ENCODE peak calls at places on chromosomes 12 and 14, in six cellular contexts. Y is CD4-positive, alpha-beta memory T cell; P is kidney epithelial cell; B is HAP-1; V is GM12865; S is BJ. O is an unnamed sample.

GRCh38 chr12:1681493-1681807 is 9.4 kb upstream of the ADIPOR2 start:
- DNase-seq in Y (no peak), B (no peak), V (no peak), P (no peak), S (no peak), O (no peak)

GRCh38 chr14:76541594-76542219 is 165.8 kb downstream of the ESRRB start:
- DNase-seq in P (no peak), Y (no peak), S (no peak), B (no peak), V (no peak), O (no peak)

GRCh38 chr12:115370650-115371049 is 686.7 kb upstream of the TBX3 start:
- DNase-seq in Y (no peak), V (no peak), B (no peak), P (no peak), S (no peak), O (no peak)

GRCh38 chr12:57522887-57523705 is 472 bp downstream of the MBD6 start:
- DNase-seq in B (peak), Y (no peak), V (peak), S (no peak), P (no peak), O (no peak)

GRCh38 chr12:62618948-62619347 is 152.3 kb downstream of the MON2 start:
- DNase-seq in B (peak), Y (no peak), P (no peak), V (no peak), S (no peak), O (no peak)

GRCh38 chr14:98140862-98141261 is 1131.1 kb downstream of the BCL11B start:
- DNase-seq in P (no peak), Y (no peak), S (no peak), B (no peak), V (no peak), O (no peak)

GRCh38 chr12:911191-911826 is 38.2 kb downstream of the RAD52 start:
- DNase-seq in S (no peak), B (no peak), V (no peak), Y (no peak), P (no peak), O (no peak)

GRCh38 chr12:53048780-53049401 is 974 bp upstream of the TNS2 start:
- DNase-seq in P (no peak), B (peak), S (no peak), V (no peak), Y (no peak), O (no peak)

GRCh38 chr14:68780358-68781160 is 12.3 kb downstream of the ZFP36L1 start:
- DNase-seq in Y (no peak), V (no peak), P (no peak), B (no peak), S (no peak), O (no peak)

GRCh38 chr12:121038861-121039654 is at the start of gene OASL:
- DNase-seq in Y (peak), S (no peak), B (no peak), V (peak), P (no peak), O (no peak)

GRCh38 chr14:56304456-56304855 is 186.2 kb downstream of the PELI2 start:
- DNase-seq in B (no peak), P (no peak), Y (no peak), S (no peak), V (no peak), O (no peak)

GRCh38 chr14:51283402-51283825 is 43.4 kb downstream of the TMX1 start:
- DNase-seq in B (peak), S (peak), Y (peak), P (peak), V (peak), O (peak)

GRCh38 chr12:27303139-27304111 is 29.2 kb upstream of the BMAL2 start:
- DNase-seq in S (no peak), V (no peak), P (no peak), Y (no peak), B (no peak), O (no peak)

GRCh38 chr12:108457006-108457733 is 57.9 kb upstream of the FICD start:
- DNase-seq in S (no peak), V (peak), Y (peak), B (peak), P (no peak), O (peak)

GRCh38 chr14:80358112-80358511 is 146.8 kb upstream of the DIO2 start:
- DNase-seq in P (no peak), V (no peak), Y (no peak), B (no peak), S (no peak), O (no peak)

GRCh38 chr14:75800792-75801191 is 139.7 kb downstream of the TTLL5 start:
- DNase-seq in V (no peak), B (no peak), S (no peak), P (no peak), Y (no peak), O (no peak)

GRCh38 chr12:68622250-68622649 is 11.6 kb downstream of the RAP1B start:
- DNase-seq in B (no peak), Y (no peak), P (no peak), V (no peak), S (no peak), O (no peak)

GRCh38 chr12:122172262-122172939 is 1.6 kb downstream of the IL31 start:
- DNase-seq in P (no peak), B (no peak), V (no peak), Y (no peak), S (no peak), O (no peak)

GRCh38 chr12:57454566-57455373 is at the start of gene INHBE:
- DNase-seq in Y (no peak), V (no peak), B (no peak), P (peak), S (peak), O (no peak)

GRCh38 chr12:103801709-103802585 is 39.1 kb downstream of the NT5DC3 start:
- DNase-seq in S (no peak), B (no peak), Y (no peak), V (no peak), P (peak), O (no peak)

GRCh38 chr12:117580718-117581062 is 219.3 kb upstream of the NOS1 start:
- DNase-seq in Y (no peak), P (no peak), V (peak), B (no peak), S (no peak), O (peak)

GRCh38 chr12:7108042-7108927 is 729 bp downstream of the C1RL start:
- DNase-seq in B (peak), V (peak), Y (peak), P (peak), S (no peak), O (peak)

GRCh38 chr14:22887990-22888378 is 5.0 kb downstream of the REM2 start:
- DNase-seq in B (no peak), V (peak), S (no peak), Y (peak), P (no peak), O (peak)

GRCh38 chr12:46389130-46389616 is 16.6 kb upstream of the SLC38A2 start:
- DNase-seq in S (peak), P (no peak), V (no peak), B (no peak), Y (no peak), O (no peak)

GRCh38 chr14:58100735-58101368 is 51.2 kb downstream of the ARMH4 start:
- DNase-seq in B (no peak), P (no peak), Y (no peak), S (no peak), V (no peak), O (no peak)

GRCh38 chr12:67107751-67108269 is 161.3 kb upstream of the CAND1 start:
- DNase-seq in P (no peak), V (no peak), S (no peak), B (no peak), Y (no peak), O (no peak)

GRCh38 chr12:67111182-67111581 is 158.0 kb upstream of the CAND1 start:
- DNase-seq in P (no peak), V (no peak), S (no peak), Y (no peak), B (no peak), O (no peak)

GRCh38 chr12:67107235-67107634 is 161.9 kb upstream of the CAND1 start:
- DNase-seq in S (no peak), Y (no peak), V (no peak), P (no peak), B (no peak), O (no peak)
- H3K4me3 ChIP-seq in S (no peak), Y (no peak), V (no peak), P (no peak), B (no peak), O (no peak)

GRCh38 chr12:2692156-2692555 is 102.6 kb upstream of the FKBP4 start:
- DNase-seq in B (no peak), Y (no peak), S (no peak), V (no peak), P (no peak), O (no peak)

GRCh38 chr12:2693980-2694379 is 100.8 kb upstream of the FKBP4 start:
- DNase-seq in B (no peak), S (no peak), P (no peak), V (no peak), Y (no peak), O (no peak)

GRCh38 chr12:2691340-2692111 is 103.2 kb upstream of the FKBP4 start:
- DNase-seq in Y (peak), B (no peak), S (no peak), P (no peak), V (peak), O (peak)

GRCh38 chr12:2693204-2693860 is 101.4 kb upstream of the FKBP4 start:
- DNase-seq in S (no peak), B (no peak), V (no peak), P (no peak), Y (no peak), O (no peak)

GRCh38 chr12:2697057-2697456 is 97.7 kb upstream of the FKBP4 start:
- DNase-seq in B (no peak), S (no peak), Y (no peak), P (no peak), V (no peak), O (no peak)
- H3K4me3 ChIP-seq in B (no peak), S (no peak), Y (no peak), P (no peak), V (no peak), O (no peak)

GRCh38 chr14:35988972-35989690 is 163.0 kb downstream of the BRMS1L start:
- DNase-seq in Y (no peak), B (no peak), P (no peak), S (no peak), V (no peak), O (no peak)
- H3K4me3 ChIP-seq in Y (no peak), B (no peak), P (no peak), S (no peak), V (no peak), O (no peak)

GRCh38 chr12:75848533-75848932 is 183.0 kb downstream of the PHLDA1 start:
- DNase-seq in V (no peak), S (no peak), B (peak), P (no peak), Y (no peak), O (no peak)

GRCh38 chr12:75852143-75852542 is 179.4 kb downstream of the PHLDA1 start:
- DNase-seq in V (no peak), B (no peak), P (peak), Y (no peak), S (no peak), O (no peak)

GRCh38 chr12:75852956-75853355 is 178.6 kb downstream of the PHLDA1 start:
- DNase-seq in S (no peak), V (no peak), Y (no peak), B (no peak), P (no peak), O (no peak)

GRCh38 chr12:75848961-75849360 is 182.6 kb downstream of the PHLDA1 start:
- DNase-seq in P (no peak), S (no peak), V (no peak), B (no peak), Y (no peak), O (no peak)

GRCh38 chr12:75850751-75851462 is 180.7 kb downstream of the PHLDA1 start:
- DNase-seq in V (no peak), Y (no peak), S (peak), B (no peak), P (no peak), O (no peak)
- H3K4me3 ChIP-seq in V (no peak), Y (no peak), S (no peak), B (no peak), P (no peak), O (no peak)